ENCODE peak calls at places on chromosomes 5 and 9, in ten cellular contexts. U, J, Y, P, C, Q, F, W, L and E are unnamed samples.

GRCh38 chr5:131524431-131524830 is 110.6 kb downstream of the RAPGEF6 start:
- DNase-seq in U (no peak), J (peak; percentile 19), Y (no peak), P (no peak), C (no peak), Q (no peak), F (no peak), W (no peak), L (no peak), E (no peak)

GRCh38 chr5:39167973-39168345 is 51.4 kb downstream of the FYB1 start:
- DNase-seq in U (no peak), J (no peak), Y (no peak), P (no peak), C (no peak), Q (no peak), F (no peak), W (no peak), L (no peak), E (no peak)

GRCh38 chr5:52728201-52728600 is 59.5 kb upstream of the ITGA1 start:
- DNase-seq in U (no peak), J (no peak), Y (peak; percentile 4), P (no peak), C (peak; percentile 25), Q (no peak), F (no peak), W (no peak), L (no peak), E (no peak)

GRCh38 chr5:151449836-151450235 is 2.4 kb downstream of the SLC36A1 start:
- DNase-seq in U (no peak), J (no peak), Y (no peak), P (no peak), C (no peak), Q (no peak), F (no peak), W (no peak), L (no peak), E (no peak)

GRCh38 chr5:158484968-158485367 is 614.7 kb downstream of the EBF1 start:
- DNase-seq in U (no peak), J (peak; percentile 58), Y (no peak), P (no peak), C (no peak), Q (no peak), F (peak; percentile 18), W (no peak), L (no peak), E (no peak)

GRCh38 chr9:89077519-89077918 is 86.3 kb downstream of the S1PR3 start:
- DNase-seq in U (peak; percentile 4), J (no peak), Y (no peak), P (no peak), C (no peak), Q (no peak), F (no peak), W (no peak), L (no peak), E (no peak)

GRCh38 chr9:88672874-88673695 is 138.1 kb downstream of the NXNL2 start:
- DNase-seq in U (no peak), J (peak; percentile 37), Y (no peak), P (no peak), C (no peak), Q (no peak), F (no peak), W (peak; percentile 33), L (peak; percentile 50), E (no peak)

GRCh38 chr9:134645607-134646365 is 4.2 kb downstream of the COL5A1 start:
- DNase-seq in U (no peak), J (no peak), Y (no peak), P (no peak), C (no peak), Q (no peak), F (no peak), W (no peak), L (no peak), E (no peak)

GRCh38 chr9:84697494-84698114 is 28.1 kb downstream of the NTRK2 start:
- DNase-seq in U (peak; percentile 52), J (peak; percentile 65), Y (peak; percentile 72), P (peak; percentile 72), C (peak; percentile 51), Q (peak; percentile 44), F (peak; percentile 72), W (peak; percentile 47), L (peak; percentile 94), E (no peak)

GRCh38 chr9:35603506-35603985 is 1.5 kb upstream of the TESK1 start:
- DNase-seq in U (peak; percentile 92), J (no peak), Y (peak; percentile 61), P (no peak), C (peak; percentile 89), Q (no peak), F (peak; percentile 67), W (no peak), L (peak; percentile 9), E (no peak)

GRCh38 chr9:138053996-138054752 is 176.6 kb downstream of the CACNA1B start:
- DNase-seq in U (no peak), J (peak; percentile 3), Y (no peak), P (no peak), C (no peak), Q (no peak), F (no peak), W (peak; percentile 40), L (no peak), E (peak; percentile 47)
- TF ChIP-seq CTCF in U (no peak), J (no peak), Y (no peak), P (no peak), C (no peak), Q (no peak), F (no peak), W (no peak), L (no peak), E (no peak)

DNA sequence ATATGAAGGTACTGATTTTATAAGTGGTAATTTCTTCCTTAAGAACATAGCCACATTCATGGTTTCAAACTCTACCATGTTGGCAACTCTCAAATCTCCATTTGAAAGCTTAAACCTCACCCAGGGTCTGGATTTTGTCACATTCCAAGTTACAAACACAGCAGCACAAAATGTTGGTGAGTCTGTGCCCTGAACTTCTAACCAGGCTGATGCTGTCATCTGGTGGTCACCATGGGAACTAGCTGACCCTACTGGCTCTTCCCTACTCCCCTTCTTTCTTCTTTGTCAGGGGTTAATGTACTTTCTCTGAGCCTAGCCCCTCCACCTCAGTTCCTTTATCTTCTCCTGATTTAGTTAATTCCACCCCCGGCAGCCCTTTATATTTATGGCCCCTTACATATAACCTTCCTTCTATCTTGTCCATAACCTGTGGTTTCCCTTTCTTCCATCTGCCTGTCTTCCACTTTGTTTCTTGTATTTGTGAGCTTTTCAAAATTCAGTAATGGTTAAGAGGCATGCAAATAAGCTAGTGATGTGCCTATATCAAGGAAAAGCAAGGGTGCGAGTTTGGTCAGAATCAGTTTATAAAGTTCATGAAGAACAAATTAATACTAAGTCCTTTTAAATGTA is 35.9 kb downstream of the TGFBR1 start:
- DNase-seq in U (peak; percentile 77), J (peak; percentile 54), Y (peak; percentile 58), P (peak; percentile 55), C (peak; percentile 70), Q (peak; percentile 24), F (no peak), W (peak; percentile 57), L (peak; percentile 75), E (no peak)
- TF ChIP-seq CTCF in U (peak; percentile 81), J (peak; percentile 99), Y (peak; percentile 97), P (peak; percentile 94), C (peak; percentile 93), Q (no peak), F (peak; percentile 97), W (peak; percentile 84), L (peak; percentile 75), E (peak; percentile 82)

DNA sequence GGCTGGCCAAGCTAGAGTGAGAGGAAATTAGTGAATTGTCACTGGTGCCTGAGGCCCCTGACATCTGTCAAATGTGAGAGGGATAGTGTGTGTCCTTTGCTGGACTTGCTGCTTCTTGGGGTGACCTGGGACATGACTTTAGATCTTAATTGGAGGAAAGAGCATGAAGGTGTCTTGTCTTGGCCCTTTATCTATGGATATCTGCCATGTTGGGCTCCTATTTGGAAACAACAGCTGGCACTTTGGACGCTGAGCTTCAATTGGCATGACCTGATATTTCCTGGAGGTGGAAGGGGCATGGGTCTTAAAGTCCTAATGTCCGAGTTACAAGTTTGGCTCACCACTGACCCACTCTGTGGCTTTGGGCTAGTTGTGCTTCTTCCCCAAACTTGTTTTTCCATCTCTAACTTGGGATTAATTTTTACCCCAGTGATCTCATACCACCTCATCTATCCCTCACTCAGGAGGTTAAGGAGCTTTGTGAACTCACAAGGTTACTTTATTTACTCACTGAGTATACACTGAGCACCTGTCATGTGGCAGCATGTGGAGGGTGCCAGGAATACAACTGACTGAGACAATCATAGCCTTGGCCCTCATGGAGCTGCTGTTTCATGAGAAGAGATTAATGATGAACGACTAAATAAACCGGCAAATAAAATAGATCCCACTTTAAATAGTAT is 30.1 kb upstream of the CXCL14 start:
- DNase-seq in U (no peak), J (no peak), Y (peak; percentile 35), P (no peak), C (no peak), Q (no peak), F (no peak), W (no peak), L (no peak), E (peak; percentile 4)
- TF ChIP-seq CTCF in U (no peak), J (no peak), Y (no peak), P (no peak), C (no peak), Q (no peak), F (no peak), W (no peak), L (no peak), E (no peak)

GRCh38 chr9:109624143-109624542 is 126.0 kb upstream of the PTPN3 start:
- DNase-seq in U (no peak), J (no peak), Y (no peak), P (no peak), C (no peak), Q (no peak), F (no peak), W (no peak), L (no peak), E (no peak)

GRCh38 chr9:109624901-109625300 is 126.8 kb upstream of the PTPN3 start:
- DNase-seq in U (no peak), J (no peak), Y (no peak), P (no peak), C (no peak), Q (no peak), F (no peak), W (no peak), L (no peak), E (no peak)

GRCh38 chr9:109632817-109633216 is 134.7 kb upstream of the PTPN3 start:
- DNase-seq in U (peak; percentile 11), J (no peak), Y (no peak), P (no peak), C (peak; percentile 21), Q (no peak), F (no peak), W (no peak), L (no peak), E (no peak)

GRCh38 chr9:109629615-109630014 is 131.5 kb upstream of the PTPN3 start:
- DNase-seq in U (no peak), J (no peak), Y (no peak), P (no peak), C (no peak), Q (no peak), F (no peak), W (no peak), L (no peak), E (no peak)

DNA sequence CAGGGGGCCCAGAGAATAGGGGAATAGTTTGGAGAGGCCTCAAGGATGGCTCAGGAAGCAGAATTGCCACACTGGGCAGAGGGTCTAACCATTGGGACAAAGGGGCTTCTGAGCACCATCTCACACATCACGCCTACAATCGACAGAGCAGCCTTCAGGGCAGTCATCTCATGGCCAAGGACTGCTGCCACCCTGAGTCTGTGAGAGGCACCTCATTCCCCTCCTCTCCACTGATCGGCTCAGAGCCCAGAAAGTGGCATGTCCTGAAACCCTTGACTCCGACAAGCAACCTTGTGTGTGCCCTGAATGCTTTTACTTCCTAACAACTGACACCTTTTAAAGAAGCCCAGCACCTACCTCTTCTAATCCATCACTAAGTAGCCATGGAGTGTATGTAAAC is 128.9 kb upstream of the PTPN3 start:
- DNase-seq in U (no peak), J (no peak), Y (no peak), P (no peak), C (no peak), Q (no peak), F (peak; percentile 23), W (no peak), L (peak; percentile 20), E (no peak)
- TF ChIP-seq CTCF in U (no peak), J (no peak), Y (no peak), P (no peak), C (no peak), Q (no peak), F (peak; percentile 38), W (no peak), L (no peak), E (no peak)